ENCODE peak calls at places on chromosome X, in seven cellular contexts. F is endodermal cell, W is breast epithelium, N is stomach, R is Peyer's patch, D is body of pancreas, Q is Panc1. C is an unnamed sample.

GRCh38 chrX:130097507-130098201 is 12.6 kb downstream of the ELF4 start:
- DNase-seq in F (no peak), R (peak; percentile 71), N (peak; percentile 53), Q (no peak), W (no peak), D (no peak), C (no peak)

GRCh38 chrX:107324493-107325310 is 118.3 kb downstream of the DNAAF6 start:
- DNase-seq in W (no peak), Q (no peak), R (no peak), N (no peak), F (peak; percentile 96), D (peak; percentile 31), C (no peak)

GRCh38 chrX:87299563-87300160 is 217.9 kb upstream of the KLHL4 start:
- DNase-seq in R (no peak), Q (no peak), W (no peak), N (no peak), F (no peak), D (no peak), C (no peak)

GRCh38 chrX:149909324-149910177 is 19.8 kb upstream of the HSFX4 start:
- DNase-seq in R (no peak), N (no peak), W (no peak), Q (no peak), F (no peak), D (no peak), C (no peak)

GRCh38 chrX:83169683-83170082 is 338.4 kb upstream of the POU3F4 start:
- DNase-seq in F (no peak), D (no peak), N (no peak), R (no peak), Q (no peak), W (no peak), C (no peak)

GRCh38 chrX:120468479-120468824 is 644 bp downstream of the LAMP2 start:
- DNase-seq in N (no peak), D (no peak), Q (no peak), F (no peak), W (no peak), R (no peak), C (no peak)

GRCh38 chrX:70096052-70096451 is 33.8 kb downstream of the OTUD6A start:
- DNase-seq in D (no peak), N (no peak), R (no peak), F (peak; percentile 67), Q (no peak), W (no peak), C (no peak)

GRCh38 chrX:108032944-108033343 is 11.9 kb upstream of the VSIG1 start:
- DNase-seq in N (peak; percentile 74), Q (no peak), W (no peak), F (no peak), R (no peak), D (no peak), C (no peak)

GRCh38 chrX:11899091-11899490 is 141.1 kb downstream of the MSL3 start:
- DNase-seq in D (no peak), N (no peak), R (no peak), Q (no peak), F (no peak), W (no peak), C (no peak)

GRCh38 chrX:131723646-131724045 is 179.8 kb downstream of the OR13H1 start:
- DNase-seq in F (no peak), W (no peak), N (no peak), D (no peak), R (no peak), Q (no peak), C (no peak)
- H3K9me3 ChIP-seq in F (peaks cover 59% of the 10 kb centered on the region), W (peaks cover 9% of the 10 kb centered on the region), N (peaks cover 14% of the 10 kb centered on the region), D (no peaks in the 10 kb centered on the region), R (no peaks in the 10 kb centered on the region), Q (peaks cover 6% of the 10 kb centered on the region), C (peaks cover 1% of the 10 kb centered on the region)

GRCh38 chrX:133947022-133947421 is 38.4 kb downstream of the GPC3 start:
- DNase-seq in W (no peak), D (no peak), Q (no peak), F (no peak), R (no peak), N (no peak), C (no peak)
- TF ChIP-seq CTCF in W (no peak), D (no peak), Q (no peak), F (no peak), R (no peak), N (no peak), C (no peak)

GRCh38 chrX:53974529-53974928 is 69.7 kb downstream of the PHF8 start:
- DNase-seq in F (no peak), W (no peak), R (no peak), N (no peak), Q (no peak), D (no peak), C (no peak)

DNA sequence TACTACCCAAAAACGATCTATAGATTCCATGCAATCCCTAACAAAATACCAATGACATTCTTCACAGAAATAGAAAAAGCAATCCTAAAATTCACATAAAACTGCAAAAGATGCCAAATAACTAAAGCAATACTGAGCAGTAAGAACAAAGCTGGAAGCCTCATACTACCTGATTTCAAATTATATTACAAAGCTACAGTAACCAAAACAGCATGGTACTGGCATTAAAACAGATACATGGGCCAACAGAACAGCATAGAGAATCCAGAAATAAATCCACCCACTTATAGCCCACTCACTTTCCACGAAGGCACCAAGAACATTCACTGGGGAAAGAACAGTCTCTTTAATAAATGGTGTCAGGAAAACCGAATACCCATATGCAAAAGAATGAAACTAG is 74.7 kb downstream of the PHF8 start:
- DNase-seq in F (no peak), D (no peak), R (no peak), N (no peak), Q (no peak), W (no peak), C (no peak)
- H3K27ac ChIP-seq in F (no peak overlapping the region), D (no peak overlapping the region), R (no peak overlapping the region), N (no peak overlapping the region), Q (no peak overlapping the region), W (no peak overlapping the region), C (no peak overlapping the region)

GRCh38 chrX:153245288-153245731 is 66.2 kb downstream of the MAGEA1 start:
- DNase-seq in W (no peak), R (no peak), Q (no peak), F (peak; percentile 51), N (no peak), D (no peak), C (no peak)
- H3K9me3 ChIP-seq in W (no peaks in the 10 kb centered on the region), R (no peaks in the 10 kb centered on the region), Q (no peaks in the 10 kb centered on the region), F (no peaks in the 10 kb centered on the region), N (no peaks in the 10 kb centered on the region), D (no peaks in the 10 kb centered on the region), C (no peaks in the 10 kb centered on the region)

GRCh38 chrX:151801980-151802379 is 67.4 kb downstream of the CNGA2 start:
- DNase-seq in R (no peak), N (no peak), D (no peak), Q (no peak), W (no peak), F (no peak), C (no peak)
- TF ChIP-seq CTCF in R (peak; percentile 19), N (no peak), D (no peak), Q (peak; percentile 41), W (no peak), F (peak; percentile 40), C (no peak)

DNA sequence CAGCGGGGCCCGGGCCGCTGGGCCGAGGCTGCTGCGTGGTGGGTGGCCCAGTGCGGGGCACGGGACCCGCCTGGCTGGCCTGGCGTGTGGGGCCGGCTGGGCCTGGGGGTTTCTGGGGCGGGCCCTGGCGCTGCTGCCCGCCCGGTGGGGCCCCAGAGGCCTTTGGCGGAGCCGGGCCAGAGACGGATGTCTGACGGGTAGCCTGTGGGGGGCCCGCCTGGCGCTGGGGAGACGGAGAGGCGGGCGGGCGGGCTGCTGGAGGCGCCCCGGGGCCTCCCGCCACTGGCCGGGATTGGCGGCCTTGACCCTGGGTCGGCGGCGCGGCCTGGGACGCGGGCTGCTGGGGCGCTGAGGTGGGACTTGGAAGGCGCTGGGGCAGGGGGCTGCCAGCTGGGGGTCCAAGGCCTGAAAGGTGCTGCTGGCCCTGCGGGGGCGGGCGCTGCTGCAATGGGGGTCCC is 8.1 kb upstream of the TIMP1 start:
- DNase-seq in W (no peak), D (no peak), R (no peak), F (no peak), N (no peak), Q (no peak), C (no peak)
- H3K27ac ChIP-seq in W (peak overlapping the region; percentile 69), D (no peak overlapping the region), R (peak overlapping the region; percentile 33), F (peak overlapping the region; percentile 86), N (peak overlapping the region; percentile 47), Q (no peak overlapping the region), C (peak overlapping the region; percentile 46)

GRCh38 chrX:12936947-12937346 is 30.5 kb downstream of the TLR8 start:
- DNase-seq in W (no peak), Q (no peak), N (no peak), R (no peak), D (no peak), F (no peak), C (no peak)
- H3K9me3 ChIP-seq in W (no peaks in the 10 kb centered on the region), Q (peaks cover 2% of the 10 kb centered on the region), N (peaks cover 4% of the 10 kb centered on the region), R (no peaks in the 10 kb centered on the region), D (no peaks in the 10 kb centered on the region), F (peaks cover 29% of the 10 kb centered on the region), C (no peaks in the 10 kb centered on the region)

DNA sequence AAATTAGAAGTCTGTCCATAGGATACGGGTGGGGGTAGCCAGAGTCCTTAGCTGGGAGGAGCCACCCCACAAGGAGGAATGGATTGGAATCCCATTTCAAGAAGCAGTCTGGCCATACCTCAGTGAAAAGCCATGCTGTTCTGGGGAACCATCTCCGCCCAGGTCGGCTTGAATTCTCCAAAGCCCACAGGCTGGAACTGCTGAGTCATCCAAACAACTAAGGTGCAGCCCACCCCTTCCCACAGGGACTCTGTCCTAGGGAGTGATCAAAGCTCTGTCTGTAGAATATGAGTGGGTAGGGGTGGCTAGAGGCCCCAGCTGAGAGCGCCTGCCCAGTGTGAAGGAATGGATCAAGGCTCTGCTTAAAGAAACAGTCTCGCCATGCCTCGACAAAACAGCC is 38.8 kb downstream of the ZXDA start:
- DNase-seq in R (no peak), D (no peak), N (no peak), W (no peak), F (no peak), Q (no peak), C (no peak)
- TF ChIP-seq CTCF in R (no peak), D (no peak), N (no peak), W (no peak), F (no peak), Q (no peak), C (no peak)

DNA sequence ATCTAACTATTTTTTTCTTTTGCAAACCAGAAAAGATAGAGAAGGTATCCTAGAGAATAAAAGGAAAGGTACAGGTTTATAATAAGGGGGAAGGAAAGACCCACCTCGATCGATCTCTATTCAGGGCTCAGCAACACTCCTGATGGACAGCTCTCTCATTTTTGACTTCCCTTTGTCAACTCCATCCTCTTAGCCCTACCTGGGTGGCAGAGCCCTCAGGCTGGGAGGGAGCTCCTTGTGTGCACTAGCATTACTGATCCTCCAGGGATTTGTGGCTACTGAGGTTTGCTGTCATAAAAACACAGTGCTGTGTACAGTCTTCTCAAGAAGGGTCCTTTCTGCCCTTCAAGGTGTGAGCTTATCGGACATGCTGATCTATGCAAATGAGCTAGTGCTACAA is 111.0 kb downstream of the MID1 start:
- DNase-seq in R (no peak), W (no peak), Q (no peak), F (no peak), N (no peak), D (no peak), C (no peak)
- H3K27ac ChIP-seq in R (no peak overlapping the region), W (no peak overlapping the region), Q (no peak overlapping the region), F (no peak overlapping the region), N (no peak overlapping the region), D (no peak overlapping the region), C (no peak overlapping the region)